ENCODE peak calls at places on chromosome 17, in four cellular contexts. P is pancreas, L is GM20000, G is iris pigment epithelial cell. R is an unnamed sample.

GRCh38 chr17:29115906-29116651 is 64.1 kb downstream of the MYO18A start:
- DNase-seq in G (peak), L (peak), P (no peak), R (peak)

GRCh38 chr17:32835291-32835761 is 41.6 kb downstream of the MYO1D start:
- DNase-seq in P (no peak), L (no peak), G (no peak), R (no peak)

GRCh38 chr17:15893333-15894024 is 51.5 kb upstream of the ADORA2B start:
- DNase-seq in P (no peak), L (no peak), G (peak), R (no peak)

GRCh38 chr17:10429416-10430045 is 7.8 kb upstream of the MYH8 start:
- DNase-seq in L (no peak), P (no peak), G (no peak), R (no peak)

GRCh38 chr17:66406701-66407644 is 104.6 kb downstream of the PRKCA start:
- DNase-seq in L (no peak), P (no peak), G (no peak), R (no peak)

GRCh38 chr17:32697728-32698625 is 178.9 kb downstream of the MYO1D start:
- DNase-seq in L (no peak), G (no peak), P (no peak), R (no peak)

GRCh38 chr17:31397256-31397939 is 5.9 kb downstream of the RAB11FIP4 start:
- DNase-seq in P (no peak), G (no peak), L (no peak), R (no peak)

GRCh38 chr17:39246274-39246673 is 20.5 kb upstream of the STAC2 start:
- DNase-seq in G (no peak), P (no peak), L (no peak), R (no peak)

GRCh38 chr17:34820166-34820920 is 140.9 kb downstream of the CCT6B start:
- DNase-seq in L (no peak), G (no peak), P (no peak), R (no peak)

GRCh38 chr17:44827863-44828262 is 2.2 kb downstream of the GJC1 start:
- DNase-seq in G (no peak), L (no peak), P (no peak), R (no peak)

GRCh38 chr17:44079877-44080821 is 9.6 kb downstream of the G6PC3 start:
- DNase-seq in P (no peak), L (no peak), G (no peak), R (peak)

GRCh38 chr17:7343250-7343649 is 6.9 kb downstream of the ACAP1 start:
- DNase-seq in P (no peak), L (no peak), G (no peak), R (no peak)

GRCh38 chr17:28849281-28849680 is 5.5 kb upstream of the ERAL1 start:
- DNase-seq in P (no peak), G (no peak), L (no peak), R (no peak)

GRCh38 chr17:68461589-68461988 is 4.3 kb upstream of the WIPI1 start:
- DNase-seq in P (no peak), L (no peak), G (no peak), R (peak)

GRCh38 chr17:57255776-57256681 is at the start of gene MSI2:
- DNase-seq in P (peak), G (peak), L (peak), R (peak)

GRCh38 chr17:44688675-44689491 is 693 bp downstream of the CCDC43 start:
- DNase-seq in L (peak), P (no peak), G (no peak), R (no peak)

GRCh38 chr17:41633498-41634197 is 9.3 kb upstream of the KRT17 start:
- DNase-seq in L (no peak), G (no peak), P (no peak), R (no peak)

GRCh38 chr17:34360571-34360970 is 2.5 kb downstream of the CCL1 start:
- DNase-seq in L (no peak), G (no peak), P (no peak), R (no peak)

GRCh38 chr17:56973520-56973919 is 4.4 kb upstream of the SCPEP1 start:
- DNase-seq in L (no peak), P (no peak), G (peak), R (no peak)

GRCh38 chr17:76737676-76738467 is at the start of gene MFSD11:
- DNase-seq in P (peak), L (peak), G (peak), R (peak)

GRCh38 chr17:48045270-48046001 is 2.7 kb upstream of the NFE2L1 start:
- DNase-seq in L (no peak), P (no peak), G (peak), R (no peak)

GRCh38 chr17:76562734-76563148 is 22.9 kb downstream of the PRCD start:
- DNase-seq in G (peak), L (no peak), P (no peak), R (peak)

GRCh38 chr17:58534901-58535421 is 20.5 kb upstream of the MTMR4 start:
- DNase-seq in P (no peak), L (no peak), G (peak), R (peak)

GRCh38 chr17:82858376-82859126 is 18.7 kb upstream of the ZNF750 start:
- DNase-seq in P (no peak), L (no peak), G (no peak), R (no peak)

GRCh38 chr17:48100591-48101011 is 677 bp downstream of the CBX1 start:
- DNase-seq in G (peak), P (no peak), L (peak), R (no peak)

GRCh38 chr17:83014297-83014696 is 65.1 kb upstream of the METRNL start:
- DNase-seq in G (no peak), P (no peak), L (no peak), R (no peak)

GRCh38 chr17:81713004-81713555 is 996 bp downstream of the SLC25A10 start:
- DNase-seq in P (no peak), L (no peak), G (no peak), R (no peak)

GRCh38 chr17:17351901-17352781 is 49.0 kb downstream of the NT5M start:
- DNase-seq in G (peak), P (no peak), L (no peak), R (peak)

GRCh38 chr17:39152134-39152884 is 872 bp upstream of the PLXDC1 start:
- DNase-seq in P (no peak), G (no peak), L (no peak), R (no peak)

GRCh38 chr17:81097134-81097942 is 62.4 kb downstream of the BAIAP2 start:
- DNase-seq in L (peak), P (peak), G (peak), R (peak)

GRCh38 chr17:17552351-17553216 is 38.9 kb downstream of the PEMT start:
- DNase-seq in L (no peak), G (no peak), P (no peak), R (no peak)

GRCh38 chr17:2402517-2402916 is 1.7 kb upstream of the MNT start:
- DNase-seq in P (peak), G (no peak), L (no peak), R (no peak)

GRCh38 chr17:49699967-49700575 is 7.7 kb downstream of the SLC35B1 start:
- DNase-seq in G (no peak), P (no peak), L (no peak), R (no peak)

GRCh38 chr17:9389116-9389515 is 186.5 kb downstream of the STX8 start:
- DNase-seq in P (no peak), L (peak), G (peak), R (no peak)

GRCh38 chr17:61836266-61837174 is 26.8 kb downstream of the BRIP1 start:
- DNase-seq in L (no peak), G (peak), P (no peak), R (no peak)

GRCh38 chr17:52681486-52681885 is 523.0 kb upstream of the CA10 start:
- DNase-seq in G (no peak), P (no peak), L (no peak), R (no peak)

GRCh38 chr17:49379926-49380325 is 17.9 kb upstream of the ZNF652 start:
- DNase-seq in L (no peak), G (no peak), P (no peak), R (no peak)

GRCh38 chr17:29524692-29525091 is 42.1 kb downstream of the ABHD15 start:
- DNase-seq in G (no peak), P (no peak), L (no peak), R (no peak)

GRCh38 chr17:35214631-35215273 is 20.6 kb upstream of the SLC35G3 start:
- DNase-seq in P (no peak), L (peak), G (no peak), R (no peak)